ENCODE peak calls at places on chromosomes 12 and 14, in ten cellular contexts. B, Q, O, W, F, M, E, T, G and D are unnamed samples.

GRCh38 chr12:79624378-79624777 is 66.4 kb downstream of the PAWR start:
- DNase-seq in Q (no peak), E (no peak), O (no peak), B (no peak), T (peak; percentile 25), W (no peak), F (no peak), M (no peak), G (no peak), D (no peak)

GRCh38 chr12:88361493-88361892 is 218.8 kb downstream of the KITLG start:
- DNase-seq in W (no peak), E (no peak), F (no peak), T (peak; percentile 34), M (no peak), G (no peak), Q (no peak), O (no peak), B (no peak), D (no peak)

GRCh38 chr14:58491593-58491992 is 64.1 kb downstream of the KIAA0586 start:
- DNase-seq in T (peak; percentile 81), Q (no peak), F (no peak), E (no peak), M (no peak), G (no peak), W (no peak), O (no peak), B (no peak), D (no peak)

GRCh38 chr12:105196090-105196489 is 39.9 kb downstream of the APPL2 start:
- DNase-seq in G (no peak), M (no peak), B (no peak), E (no peak), Q (no peak), T (no peak), O (no peak), F (no peak), W (no peak), D (no peak)

GRCh38 chr14:101073598-101073965 is 170.1 kb upstream of the RTL1 start:
- DNase-seq in M (peak; percentile 65), B (no peak), F (no peak), Q (no peak), E (no peak), T (no peak), O (peak; percentile 11), G (no peak), W (no peak), D (no peak)

GRCh38 chr12:124588689-124589318 is 21.4 kb upstream of the NCOR2 start:
- DNase-seq in E (no peak), F (peak; percentile 79), G (no peak), M (no peak), Q (peak; percentile 56), B (peak; percentile 40), O (no peak), W (no peak), T (peak; percentile 80), D (peak; percentile 78)

GRCh38 chr14:94026173-94026885 is at the start of gene OTUB2:
- DNase-seq in W (peak; percentile 91), G (peak; percentile 98), T (peak; percentile 99), O (peak; percentile 98), E (peak; percentile 97), M (peak; percentile 96), F (peak; percentile 99), Q (peak; percentile 98), B (peak; percentile 95), D (peak; percentile 98)

GRCh38 chr14:99268776-99269510 is 3.1 kb downstream of the BCL11B start:
- DNase-seq in G (no peak), M (no peak), F (peak; percentile 25), O (no peak), B (no peak), E (no peak), T (no peak), W (no peak), Q (no peak), D (no peak)

GRCh38 chr12:69739287-69740191 is 879 bp downstream of the RAB3IP start:
- DNase-seq in G (peak; percentile 81), F (peak; percentile 69), E (peak; percentile 84), M (no peak), W (peak; percentile 63), O (peak; percentile 31), Q (peak; percentile 24), T (peak; percentile 53), B (no peak), D (peak; percentile 92)

GRCh38 chr12:45660330-45660729 is 69.2 kb upstream of the ARID2 start:
- DNase-seq in T (no peak), Q (no peak), F (no peak), W (no peak), G (no peak), O (no peak), E (no peak), B (no peak), M (no peak), D (no peak)

GRCh38 chr12:111437816-111438454 is 32.2 kb downstream of the SH2B3 start:
- DNase-seq in F (peak; percentile 83), B (no peak), W (no peak), E (no peak), O (no peak), Q (no peak), M (no peak), G (no peak), T (peak; percentile 79), D (peak; percentile 78)

GRCh38 chr12:108637631-108638030 is 3.9 kb upstream of the SELPLG start:
- DNase-seq in M (peak; percentile 28), F (no peak), E (no peak), O (no peak), T (no peak), G (peak; percentile 89), Q (no peak), B (no peak), W (no peak), D (no peak)

GRCh38 chr12:108637222-108637621 is 3.5 kb upstream of the SELPLG start:
- DNase-seq in Q (no peak), W (no peak), T (no peak), F (peak; percentile 24), E (no peak), O (no peak), M (no peak), B (no peak), G (peak; percentile 83), D (no peak)

GRCh38 chr12:108635201-108635996 is 1.7 kb upstream of the SELPLG start:
- DNase-seq in G (peak; percentile 98), E (no peak), F (peak; percentile 19), W (peak; percentile 42), M (peak; percentile 63), B (no peak), O (no peak), T (peak; percentile 45), Q (no peak), D (no peak)

GRCh38 chr12:108634225-108634795 is 616 bp upstream of the SELPLG start:
- DNase-seq in O (no peak), G (peak; percentile 66), M (peak; percentile 72), E (no peak), F (peak; percentile 61), W (no peak), Q (no peak), T (no peak), B (no peak), D (no peak)

DNA sequence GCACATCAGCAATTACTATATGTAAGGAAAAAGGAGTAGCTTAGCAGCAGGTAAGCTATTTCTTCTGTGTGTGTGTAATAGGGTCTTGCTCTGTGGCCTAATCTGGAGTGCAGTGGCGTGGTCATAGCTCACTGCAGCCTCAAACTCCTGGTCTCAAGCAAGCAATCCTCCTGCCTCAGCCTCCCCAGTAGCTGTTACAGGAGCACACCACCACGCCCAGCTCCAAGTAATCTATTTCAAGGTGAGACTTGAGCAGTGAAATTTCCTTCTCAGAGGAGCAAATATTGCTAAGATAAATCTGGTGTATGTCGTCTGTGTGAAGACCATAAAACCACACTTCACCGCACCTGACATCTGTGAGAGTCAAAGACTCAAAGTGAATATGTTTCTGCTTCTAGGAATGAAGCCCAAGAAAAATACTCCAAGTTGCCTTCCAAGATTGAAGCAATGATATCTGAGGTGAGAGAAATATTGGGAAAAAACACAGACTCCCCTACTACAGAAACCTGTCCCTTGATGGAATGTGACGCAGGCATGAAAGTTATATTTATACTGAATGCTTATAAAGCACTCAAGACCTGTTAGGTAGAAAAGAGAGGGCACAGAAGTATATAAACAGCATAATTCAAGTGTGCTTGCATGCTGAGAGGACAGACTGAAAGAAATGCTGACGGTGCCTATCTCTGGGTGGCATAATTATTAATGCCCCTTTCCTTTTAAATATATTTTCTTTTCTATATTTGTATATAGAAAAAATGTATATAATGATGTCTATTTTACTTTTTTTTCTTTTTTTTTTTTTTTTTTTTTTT is 2.5 kb upstream of the SELPLG start:
- DNase-seq in F (peak; percentile 49), Q (no peak), B (no peak), O (no peak), W (no peak), M (no peak), G (peak; percentile 74), E (no peak), T (no peak), D (no peak)
- H3K4me3 ChIP-seq in F (no peak overlapping the region), Q (no peak overlapping the region), B (no peak overlapping the region), O (no peak overlapping the region), W (peak overlapping the region; percentile 87), M (no peak overlapping the region), G (peak overlapping the region; percentile 75), E (no peak overlapping the region), T (no peak overlapping the region), D (no peak overlapping the region)

DNA sequence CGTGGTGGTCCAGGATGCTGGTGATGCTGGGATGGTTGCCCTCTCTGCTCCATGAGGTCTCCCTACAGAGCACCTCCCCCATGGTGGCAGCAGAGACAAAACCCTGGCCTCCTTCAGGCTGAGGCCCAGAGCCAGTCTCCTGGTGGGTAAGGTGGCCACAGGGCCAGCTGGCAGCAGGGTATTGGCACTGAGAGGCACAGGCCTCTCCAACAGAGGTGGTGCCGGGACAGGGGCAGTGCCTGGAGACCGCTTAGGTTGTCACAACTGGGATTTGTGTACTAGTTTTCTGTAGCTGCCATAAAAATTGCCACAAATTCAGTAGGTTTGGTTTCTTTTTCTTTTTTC is 6.1 kb upstream of the MTA1 start:
- DNase-seq in B (no peak), O (no peak), M (no peak), G (no peak), E (no peak), Q (no peak), T (no peak), F (no peak), W (no peak), D (no peak)
- H3K4me1 ChIP-seq in B (peaks cover 15% of the 10 kb centered on the region), O (no peaks in the 10 kb centered on the region), M (peaks cover 22% of the 10 kb centered on the region), G (peaks cover 8% of the 10 kb centered on the region), E (peaks cover 15% of the 10 kb centered on the region), Q (peaks cover 12% of the 10 kb centered on the region), T (peaks cover 7% of the 10 kb centered on the region), F (peaks cover 25% of the 10 kb centered on the region), W (peaks cover 12% of the 10 kb centered on the region), D (peaks cover 2% of the 10 kb centered on the region)

GRCh38 chr12:94165670-94166069 is 17.3 kb downstream of the PLXNC1 start:
- DNase-seq in W (no peak), E (no peak), M (no peak), G (no peak), O (no peak), B (no peak), F (no peak), T (no peak), Q (no peak), D (no peak)
- H3K4me3 ChIP-seq in W (no peak overlapping the region), E (no peak overlapping the region), M (no peak overlapping the region), G (no peak overlapping the region), O (no peak overlapping the region), B (no peak overlapping the region), F (no peak overlapping the region), T (no peak overlapping the region), Q (no peak overlapping the region), D (no peak overlapping the region)

DNA sequence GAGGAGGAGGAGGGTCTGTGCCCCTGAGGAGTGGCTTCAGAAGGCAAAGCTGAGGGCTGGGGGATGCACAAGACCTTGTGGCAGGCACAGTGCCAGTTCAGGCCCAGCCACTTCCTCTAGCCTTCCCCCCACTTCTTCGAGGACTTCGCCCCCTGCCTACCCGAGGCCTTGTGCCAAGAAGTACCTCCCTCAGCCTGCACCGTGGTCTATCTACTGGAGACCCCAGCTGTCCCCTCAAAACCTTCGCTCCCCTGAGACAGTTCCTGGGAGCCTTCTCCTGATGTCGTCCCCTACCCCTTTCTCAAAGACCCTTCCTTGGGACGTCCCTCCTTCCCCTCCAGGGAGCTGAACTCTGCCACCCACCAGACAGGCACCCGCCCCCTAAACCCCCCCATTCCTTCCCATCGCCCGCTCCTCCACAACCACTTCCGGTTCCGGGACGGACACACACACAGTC is 604 bp downstream of the ZNF384 start:
- DNase-seq in G (peak; percentile 69), W (peak; percentile 33), B (no peak), T (peak; percentile 45), O (peak; percentile 26), E (peak; percentile 66), Q (no peak), M (no peak), F (no peak), D (peak; percentile 85)
- H3K4me1 ChIP-seq in G (peaks cover 59% of the 10 kb centered on the region), W (peaks cover 37% of the 10 kb centered on the region), B (peaks cover 26% of the 10 kb centered on the region), T (peaks cover 37% of the 10 kb centered on the region), O (peaks cover 18% of the 10 kb centered on the region), E (peaks cover 18% of the 10 kb centered on the region), Q (peaks cover 21% of the 10 kb centered on the region), M (peaks cover 34% of the 10 kb centered on the region), F (peaks cover 9% of the 10 kb centered on the region), D (peaks cover 18% of the 10 kb centered on the region)